ENCODE peak calls at places on chromosomes 2 and 18, in six cellular contexts. D, L, W, A, G and J are unnamed samples.
A peak's percentile ranks its signal among the peaks of the same experiment; 100 is the strongest.

GRCh38 chr2:135839713-135840112 is 2.7 kb upstream of the LCT start:
- DNase-seq in D (no peak), L (no peak), W (no peak), A (peak; percentile 86), G (no peak), J (peak; percentile 89)

GRCh38 chr2:73985318-73986084 is 791 bp downstream of the TET3 start:
- DNase-seq in D (no peak), L (no peak), W (peak; percentile 63), A (no peak), G (peak; percentile 64), J (no peak)

GRCh38 chr2:37782155-37782673 is 110.8 kb upstream of the CDC42EP3 start:
- DNase-seq in D (no peak), L (no peak), W (no peak), A (no peak), G (no peak), J (no peak)

GRCh38 chr18:35635171-35635570 is 53.6 kb downstream of the GALNT1 start:
- DNase-seq in D (no peak), L (no peak), W (no peak), A (peak; percentile 86), G (no peak), J (peak; percentile 82)

GRCh38 chr2:62966995-62967394 is 83.6 kb upstream of the OTX1 start:
- DNase-seq in D (no peak), L (no peak), W (no peak), A (no peak), G (no peak), J (no peak)

GRCh38 chr2:156779416-156780117 is 343.4 kb downstream of the GPD2 start:
- DNase-seq in D (no peak), L (no peak), W (no peak), A (no peak), G (no peak), J (no peak)

GRCh38 chr18:60675801-60676200 is 303.2 kb upstream of the MC4R start:
- DNase-seq in D (no peak), L (no peak), W (no peak), A (no peak), G (no peak), J (no peak)

GRCh38 chr2:77552956-77553355 is 30.8 kb upstream of the LRRTM4 start:
- DNase-seq in D (no peak), L (no peak), W (no peak), A (no peak), G (no peak), J (no peak)

GRCh38 chr18:31225668-31226067 is 63.0 kb upstream of the DSC1 start:
- DNase-seq in D (no peak), L (no peak), W (peak; percentile 83), A (peak; percentile 55), G (no peak), J (no peak)

GRCh38 chr2:134778372-134778771 is 59.6 kb upstream of the TMEM163 start:
- DNase-seq in D (no peak), L (no peak), W (peak; percentile 29), A (no peak), G (no peak), J (no peak)
- TF ChIP-seq CTCF in D (peak; percentile 29), L (peak; percentile 67), W (peak; percentile 21), A (no peak), G (peak; percentile 22), J (peak; percentile 12)

DNA sequence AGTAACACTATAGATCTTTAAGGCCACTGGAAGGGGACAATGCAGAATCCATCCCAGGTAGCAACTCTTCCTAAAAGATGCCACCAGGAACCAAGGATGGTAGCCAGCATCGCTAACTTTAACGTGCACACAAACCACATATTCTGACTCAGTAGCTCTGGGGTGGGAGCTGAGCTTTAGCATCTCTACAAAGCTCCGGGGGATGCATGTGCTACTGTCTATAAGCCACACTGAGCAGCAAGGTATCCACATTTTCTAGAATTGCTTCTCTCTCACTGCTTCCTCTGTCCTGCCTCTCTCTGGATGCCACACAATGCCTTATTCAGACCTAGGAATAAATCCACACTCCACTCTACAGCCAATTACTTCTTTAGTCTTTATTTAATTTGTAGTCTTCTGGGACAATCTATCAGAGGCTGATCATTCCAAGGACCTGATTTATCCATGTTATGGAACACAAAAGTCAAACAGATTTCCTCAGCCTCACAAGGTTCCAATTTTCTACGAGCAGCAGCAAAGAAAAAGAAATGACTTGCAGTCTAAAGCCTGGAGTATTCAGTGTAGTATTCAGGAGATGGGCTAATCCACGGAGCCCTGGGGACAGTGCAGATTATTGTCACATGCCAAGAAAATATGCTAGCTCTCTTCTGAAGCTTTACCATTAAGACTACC is 4.4 kb downstream of the BCL2 start:
- DNase-seq in D (no peak), L (no peak), W (no peak), A (no peak), G (no peak), J (no peak)
- H3K4me3 ChIP-seq in D (no peak overlapping the region), L (no peak overlapping the region), W (no peak overlapping the region), A (no peak overlapping the region), G (no peak overlapping the region), J (no peak overlapping the region)

GRCh38 chr2:170123593-170123992 is 54.4 kb upstream of the MYO3B start:
- DNase-seq in D (no peak), L (peak; percentile 7), W (no peak), A (peak; percentile 27), G (no peak), J (no peak)
- TF ChIP-seq CTCF in D (no peak), L (no peak), W (peak; percentile 9), A (no peak), G (no peak), J (no peak)

DNA sequence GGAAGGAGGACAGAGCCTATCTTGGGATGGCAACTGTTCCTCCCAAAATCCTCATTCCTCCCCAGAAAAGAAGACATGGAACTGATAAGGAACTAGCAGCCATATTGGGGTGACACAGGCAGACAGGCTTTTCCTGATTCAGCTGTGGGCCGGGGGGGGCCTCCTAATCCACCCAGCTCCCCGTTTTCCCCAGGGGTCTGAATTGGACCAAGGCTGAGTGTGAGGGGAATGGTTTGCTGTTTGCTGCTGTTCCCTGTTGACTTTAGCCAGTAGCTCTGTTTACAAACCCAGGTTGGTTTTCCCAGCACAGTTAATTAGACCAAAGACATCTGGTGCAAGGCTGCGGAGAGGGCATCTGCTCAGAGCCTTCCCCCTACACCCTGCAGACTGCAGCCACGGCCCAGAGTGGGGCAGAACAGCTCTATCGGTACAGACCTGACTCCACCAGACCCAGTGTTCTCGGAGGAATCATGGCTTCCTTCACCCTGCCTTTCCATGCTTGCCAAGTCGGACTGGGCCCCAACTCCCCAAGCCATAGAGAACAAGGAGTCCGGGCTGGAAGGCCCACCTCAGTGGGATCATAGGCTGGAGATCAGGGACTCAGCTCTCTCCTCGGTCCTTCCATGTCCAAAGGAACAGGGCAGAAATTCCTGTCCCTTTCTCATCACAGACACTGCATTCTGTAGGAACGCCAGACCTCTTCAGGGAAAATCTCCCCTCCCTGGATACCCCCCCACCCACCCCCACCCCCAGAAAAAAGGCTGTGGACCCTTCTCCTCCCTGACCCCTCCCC is 1.7 kb upstream of the PKDCC start:
- DNase-seq in D (peak; percentile 84), L (no peak), W (peak; percentile 35), A (no peak), G (no peak), J (no peak)
- H3K4me3 ChIP-seq in D (no peak overlapping the region), L (no peak overlapping the region), W (no peak overlapping the region), A (no peak overlapping the region), G (no peak overlapping the region), J (no peak overlapping the region)

DNA sequence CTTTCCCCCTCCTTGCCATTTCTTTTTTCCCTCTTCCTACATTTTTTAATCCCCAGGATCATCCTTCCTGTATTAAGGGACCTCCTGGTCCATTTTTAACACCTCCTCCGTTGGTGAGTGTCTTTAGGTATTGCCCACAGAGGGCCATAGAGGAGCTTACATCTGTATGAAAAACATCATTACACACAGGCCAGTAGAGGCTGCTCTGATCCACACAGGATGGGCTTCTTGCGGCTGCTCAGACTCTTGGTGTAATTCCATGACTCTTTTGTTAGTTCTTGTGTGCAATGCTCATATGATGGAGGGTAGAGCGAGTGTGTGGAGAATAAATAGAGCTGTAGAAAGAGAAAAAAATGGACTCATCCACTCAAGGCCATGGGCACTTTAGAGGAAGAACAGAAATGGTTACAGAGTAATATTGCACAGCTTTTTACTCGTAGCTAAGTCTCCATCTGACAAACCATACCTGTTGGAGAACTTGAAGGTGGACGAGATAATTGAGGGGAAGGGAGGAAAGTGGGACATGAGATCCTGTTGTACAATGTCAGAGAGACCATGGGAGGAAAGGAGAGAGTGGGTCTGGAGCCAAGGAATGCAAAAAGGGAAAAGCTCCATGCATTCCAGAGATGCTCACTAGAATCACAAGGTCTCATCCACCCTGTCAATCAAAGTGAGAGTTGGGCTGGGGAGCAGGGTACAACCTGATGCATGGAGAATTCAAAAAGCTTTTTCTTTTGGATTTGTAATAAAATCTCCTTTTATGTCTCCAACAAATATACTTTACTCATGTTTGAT is 129.7 kb upstream of the TNP1 start:
- DNase-seq in D (no peak), L (no peak), W (no peak), A (peak; percentile 50), G (no peak), J (peak; percentile 11)
- TF ChIP-seq CTCF in D (no peak), L (peak; percentile 6), W (peak; percentile 24), A (no peak), G (no peak), J (no peak)

GRCh38 chr18:3218817-3219216 is 951 bp downstream of the MYOM1 start:
- DNase-seq in D (no peak), L (no peak), W (peak; percentile 40), A (no peak), G (no peak), J (no peak)
- H3K4me3 ChIP-seq in D (no peak overlapping the region), L (no peak overlapping the region), W (peak overlapping the region; percentile 56), A (no peak overlapping the region), G (no peak overlapping the region), J (no peak overlapping the region)

GRCh38 chr18:34225218-34225553 is 473 bp upstream of the NOL4 start:
- DNase-seq in D (no peak), L (no peak), W (no peak), A (no peak), G (no peak), J (no peak)
- TF ChIP-seq CTCF in D (no peak), L (no peak), W (no peak), A (no peak), G (no peak), J (no peak)